ENCODE peak calls at places on chromosomes 6 and 20, in four cellular contexts. C is posterior vena cava; S is body of pancreas; T is activated CD4-positive, alpha-beta T cell treated with anti-CD3 and anti-CD28 coated beads for 1 hour. X is an unnamed sample.

GRCh38 chr20:63534831-63535651 is 2.1 kb downstream of the PTK6 start:
- DNase-seq in S (no peak), T (no peak), C (peak), X (no peak)

GRCh38 chr6:142307963-142308748 is 6.3 kb downstream of the ADGRG6 start:
- DNase-seq in S (no peak), C (no peak), T (no peak), X (no peak)

GRCh38 chr20:43515628-43516027 is 8.1 kb downstream of the L3MBTL1 start:
- DNase-seq in S (no peak), T (no peak), C (no peak), X (no peak)

GRCh38 chr20:40497781-40498691 is 191.0 kb downstream of the MAFB start:
- DNase-seq in S (peak), C (peak), T (no peak), X (no peak)

GRCh38 chr6:169247419-169247818 is 6.2 kb downstream of the THBS2 start:
- DNase-seq in C (no peak), T (no peak), S (no peak), X (no peak)

GRCh38 chr6:147278891-147279290 is 74.7 kb downstream of the STXBP5 start:
- DNase-seq in T (no peak), S (no peak), C (no peak), X (no peak)

GRCh38 chr6:23633986-23634385 is 492.0 kb upstream of the NRSN1 start:
- DNase-seq in S (no peak), T (no peak), C (no peak), X (no peak)

GRCh38 chr20:38084425-38084951 is 50.9 kb downstream of the RPRD1B start:
- DNase-seq in T (no peak), C (no peak), S (no peak), X (no peak)

GRCh38 chr6:17167327-17167979 is 65.6 kb downstream of the STMND1 start:
- DNase-seq in T (no peak), S (peak), C (no peak), X (no peak)

GRCh38 chr6:167134448-167135328 is 11.8 kb downstream of the CCR6 start:
- DNase-seq in T (no peak), S (no peak), C (no peak), X (no peak)

GRCh38 chr6:73309534-73309783 is 44.6 kb downstream of the DPPA5 start:
- DNase-seq in T (no peak), C (no peak), S (no peak), X (no peak)

GRCh38 chr20:34724172-34724571 is 20.0 kb downstream of the TP53INP2 start:
- DNase-seq in C (no peak), T (no peak), S (no peak), X (no peak)

GRCh38 chr6:63897459-63897858 is 261.9 kb downstream of the PHF3 start:
- DNase-seq in S (no peak), C (no peak), T (no peak), X (no peak)

GRCh38 chr20:24473435-24473834 is 4.0 kb downstream of the SYNDIG1 start:
- DNase-seq in S (no peak), C (peak), T (no peak), X (no peak)

GRCh38 chr6:163373240-163373639 is 41.3 kb upstream of the QKI start:
- DNase-seq in C (no peak), T (no peak), S (no peak), X (no peak)

GRCh38 chr6:108655840-108656650 is 95.3 kb downstream of the FOXO3 start:
- DNase-seq in S (peak), T (no peak), C (no peak), X (no peak)

GRCh38 chr6:26302941-26303559 is 61.9 kb upstream of the BTN3A2 start:
- DNase-seq in S (no peak), T (no peak), C (no peak), X (no peak)

GRCh38 chr6:73867411-73867810 is 171.4 kb downstream of the CD109 start:
- DNase-seq in C (no peak), T (no peak), S (no peak), X (no peak)

GRCh38 chr6:52161689-52162438 is 24.3 kb upstream of the IL17A start:
- DNase-seq in T (no peak), S (no peak), C (no peak), X (no peak)

GRCh38 chr6:3310710-3311109 is 52.0 kb downstream of the PSMG4 start:
- DNase-seq in C (no peak), S (peak), T (no peak), X (peak)

GRCh38 chr6:16635810-16636602 is 125.3 kb downstream of the ATXN1 start:
- DNase-seq in C (no peak), S (peak), T (no peak), X (no peak)

GRCh38 chr20:50831605-50832004 is 36.7 kb downstream of the BCAS4 start:
- DNase-seq in T (no peak), C (no peak), S (no peak), X (no peak)

GRCh38 chr6:34466242-34467185 is 638 bp downstream of the PACSIN1 start:
- DNase-seq in C (no peak), T (no peak), S (no peak), X (no peak)

GRCh38 chr6:29790626-29791025 is 37.0 kb upstream of the HLA-G start:
- DNase-seq in S (peak), T (no peak), C (no peak), X (no peak)

GRCh38 chr6:162109466-162110040 is 618.0 kb downstream of the PRKN start:
- DNase-seq in T (no peak), S (no peak), C (no peak), X (no peak)

GRCh38 chr6:96101564-96101963 is 85.8 kb downstream of the FUT9 start:
- DNase-seq in T (no peak), C (no peak), S (no peak), X (no peak)

GRCh38 chr20:50710492-50711063 is 19.2 kb upstream of the RIPOR3 start:
- DNase-seq in C (peak), S (no peak), T (no peak), X (no peak)

GRCh38 chr20:59413326-59413865 is 113.0 kb downstream of the EDN3 start:
- DNase-seq in C (no peak), S (no peak), T (no peak), X (no peak)

GRCh38 chr20:61123751-61124368 is 128.2 kb upstream of the CDH4 start:
- DNase-seq in C (no peak), S (no peak), T (no peak), X (no peak)

GRCh38 chr6:12593720-12594540 is 122.6 kb upstream of the PHACTR1 start:
- DNase-seq in T (no peak), C (no peak), S (peak), X (no peak)

GRCh38 chr20:52953020-52953419 is 19.1 kb upstream of the TSHZ2 start:
- DNase-seq in C (no peak), S (no peak), T (no peak), X (no peak)